ENCODE peak calls at places on chromosome 15, in seven cellular contexts. N, E, S, K, W, G and L are unnamed samples.

GRCh38 chr15:98727115-98728040 is 79.0 kb downstream of the IGF1R start:
- DNase-seq in N (peak), E (peak), S (peak), K (no peak), W (peak), G (peak), L (peak)

GRCh38 chr15:37764733-37765191 is 169.7 kb upstream of the TMCO5A start:
- DNase-seq in N (no peak), E (peak), S (peak), K (no peak), W (no peak), G (peak), L (no peak)

GRCh38 chr15:93042211-93042610 is 46.8 kb downstream of the RGMA start:
- DNase-seq in N (no peak), E (no peak), S (no peak), K (no peak), W (no peak), G (no peak), L (no peak)

GRCh38 chr15:63553388-63553791 is 43.8 kb upstream of the FBXL22 start:
- DNase-seq in N (no peak), E (peak), S (peak), K (no peak), W (no peak), G (peak), L (no peak)

GRCh38 chr15:72098076-72098475 is 19.9 kb downstream of the MYO9A start:
- DNase-seq in N (no peak), E (no peak), S (no peak), K (no peak), W (no peak), G (no peak), L (no peak)

GRCh38 chr15:57348081-57348480 is 28.2 kb upstream of the CGNL1 start:
- DNase-seq in N (no peak), E (no peak), S (no peak), K (no peak), W (no peak), G (no peak), L (no peak)

GRCh38 chr15:27714675-27715074 is 384.4 kb downstream of the OCA2 start:
- DNase-seq in N (no peak), E (no peak), S (no peak), K (no peak), W (no peak), G (no peak), L (no peak)

GRCh38 chr15:43775411-43775965 is 1.3 kb downstream of the ELL3 start:
- DNase-seq in N (no peak), E (peak), S (peak), K (no peak), W (no peak), G (no peak), L (peak)

GRCh38 chr15:97446138-97446537 is 514.4 kb upstream of the ARRDC4 start:
- DNase-seq in N (no peak), E (no peak), S (no peak), K (no peak), W (no peak), G (no peak), L (no peak)

GRCh38 chr15:56168394-56168793 is 75.3 kb downstream of the RFX7 start:
- DNase-seq in N (no peak), E (peak), S (peak), K (no peak), W (no peak), G (no peak), L (no peak)

GRCh38 chr15:39156636-39157255 is 424.1 kb upstream of the THBS1 start:
- DNase-seq in N (no peak), E (no peak), S (peak), K (no peak), W (no peak), G (no peak), L (no peak)

GRCh38 chr15:31081568-31082250 is 19.8 kb downstream of the TRPM1 start:
- DNase-seq in N (no peak), E (no peak), S (peak), K (no peak), W (no peak), G (no peak), L (no peak)

GRCh38 chr15:76060098-76060989 is 559 bp downstream of the TMEM266 start:
- DNase-seq in N (no peak), E (no peak), S (no peak), K (peak), W (no peak), G (no peak), L (no peak)

GRCh38 chr15:59751552-59752413 is 62.7 kb upstream of the BNIP2 start:
- DNase-seq in N (no peak), E (peak), S (peak), K (no peak), W (no peak), G (no peak), L (no peak)

GRCh38 chr15:85897207-85897817 is 102.6 kb upstream of the KLHL25 start:
- DNase-seq in N (no peak), E (no peak), S (no peak), K (no peak), W (no peak), G (no peak), L (no peak)

GRCh38 chr15:35858707-35859106 is 312.7 kb upstream of the DPH6 start:
- DNase-seq in N (no peak), E (no peak), S (peak), K (no peak), W (no peak), G (no peak), L (no peak)

GRCh38 chr15:44215594-44215993 is 20.5 kb upstream of the FRMD5 start:
- DNase-seq in N (no peak), E (peak), S (peak), K (no peak), W (no peak), G (peak), L (no peak)

GRCh38 chr15:39555885-39556284 is 25.0 kb upstream of the THBS1 start:
- DNase-seq in N (no peak), E (no peak), S (no peak), K (no peak), W (no peak), G (no peak), L (no peak)

GRCh38 chr15:82856397-82857170 is 47.2 kb downstream of the WHAMM start:
- DNase-seq in N (no peak), E (no peak), S (peak), K (no peak), W (no peak), G (no peak), L (no peak)